ENCODE peak calls at places on chromosome 17, in four cellular contexts. V is AG08395, R is sciatic nerve, T is stomach. A is an unnamed sample.

GRCh38 chr17:45334701-45335677 is 18.2 kb upstream of the MAP3K14 start:
- DNase-seq in V (no peak), R (peak), T (no peak), A (no peak)

GRCh38 chr17:27991594-27991993 is 50.9 kb upstream of the NLK start:
- DNase-seq in V (no peak), R (no peak), T (no peak), A (no peak)

GRCh38 chr17:67800495-67800928 is 24.8 kb upstream of the BPTF start:
- DNase-seq in V (peak), R (peak), T (peak), A (peak)

GRCh38 chr17:78934681-78935418 is 9.7 kb upstream of the TIMP2 start:
- DNase-seq in V (no peak), R (no peak), T (no peak), A (no peak)

GRCh38 chr17:74197801-74198200 is 5.7 kb upstream of the RPL38 start:
- DNase-seq in V (no peak), R (no peak), T (no peak), A (no peak)

GRCh38 chr17:49987681-49988441 is 7.2 kb downstream of the DLX3 start:
- DNase-seq in V (peak), R (peak), T (no peak), A (no peak)

GRCh38 chr17:78746263-78746948 is 35.7 kb downstream of the CYTH1 start:
- DNase-seq in V (no peak), R (no peak), T (no peak), A (no peak)

GRCh38 chr17:4658478-4659305 is 17.2 kb upstream of the ALOX15 start:
- DNase-seq in V (no peak), R (no peak), T (no peak), A (no peak)

GRCh38 chr17:61431594-61432311 is 20.5 kb upstream of the TBX4 start:
- DNase-seq in V (no peak), R (no peak), T (no peak), A (no peak)

GRCh38 chr17:34566201-34566600 is 13.2 kb upstream of the TMEM132E start:
- DNase-seq in V (no peak), R (no peak), T (no peak), A (no peak)

GRCh38 chr17:9728005-9728404 is 63.4 kb downstream of the DHRS7C start:
- DNase-seq in V (no peak), R (no peak), T (no peak), A (no peak)

GRCh38 chr17:77527394-77527793 is 386.6 kb downstream of the SEC14L1 start:
- DNase-seq in V (no peak), R (peak), T (peak), A (no peak)

GRCh38 chr17:46795379-46795952 is 23.0 kb downstream of the WNT3 start:
- DNase-seq in V (no peak), R (no peak), T (no peak), A (no peak)

GRCh38 chr17:5819396-5819795 is 235.1 kb upstream of the NLRP1 start:
- DNase-seq in V (no peak), R (no peak), T (no peak), A (no peak)

GRCh38 chr17:27975146-27976011 is 67.1 kb upstream of the NLK start:
- DNase-seq in V (no peak), R (no peak), T (no peak), A (no peak)

GRCh38 chr17:49557204-49558024 is 18.3 kb upstream of the NXPH3 start:
- DNase-seq in V (peak), R (peak), T (peak), A (peak)

GRCh38 chr17:15965510-15965909 is 20.6 kb downstream of the ADORA2B start:
- DNase-seq in V (no peak), R (no peak), T (no peak), A (no peak)

GRCh38 chr17:64449545-64449944 is 630 bp downstream of the MILR1 start:
- DNase-seq in V (no peak), R (no peak), T (no peak), A (no peak)

GRCh38 chr17:56744721-56745120 is 89.0 kb downstream of the C17orf67 start:
- DNase-seq in V (no peak), R (no peak), T (no peak), A (no peak)

GRCh38 chr17:35683588-35683987 is 47.9 kb upstream of the RASL10B start:
- DNase-seq in V (no peak), R (no peak), T (no peak), A (no peak)

GRCh38 chr17:69581061-69581955 is 166.8 kb downstream of the MAP2K6 start:
- DNase-seq in V (no peak), R (no peak), T (no peak), A (no peak)

GRCh38 chr17:26773189-26774188 is 520.4 kb upstream of the WSB1 start:
- DNase-seq in V (no peak), R (no peak), T (no peak), A (no peak)

GRCh38 chr17:40791116-40791515 is 8.6 kb downstream of the KRT28 start:
- DNase-seq in V (no peak), R (no peak), T (no peak), A (no peak)

GRCh38 chr17:36578671-36579070 is 13.0 kb upstream of the DHRS11 start:
- DNase-seq in V (no peak), R (no peak), T (no peak), A (no peak)

GRCh38 chr17:48671697-48672171 is 45.6 kb upstream of the HOXB9 start:
- DNase-seq in V (peak), R (peak), T (peak), A (peak)

GRCh38 chr17:35900280-35900679 is 20.1 kb upstream of the CCL5 start:
- DNase-seq in V (no peak), R (no peak), T (no peak), A (no peak)

GRCh38 chr17:76725580-76726230 is 701 bp downstream of the JMJD6 start:
- DNase-seq in V (peak), R (peak), T (peak), A (peak)

GRCh38 chr17:31877911-31878702 is 19.1 kb upstream of the COPRS start:
- DNase-seq in V (no peak), R (no peak), T (no peak), A (no peak)

GRCh38 chr17:80647746-80648145 is 103.1 kb downstream of the RPTOR start:
- DNase-seq in V (peak), R (no peak), T (no peak), A (no peak)

GRCh38 chr17:38749222-38750043 is 1.3 kb upstream of the PCGF2 start:
- DNase-seq in V (peak), R (peak), T (peak), A (peak)

GRCh38 chr17:62674841-62675240 is 47.4 kb downstream of the MRC2 start:
- DNase-seq in V (no peak), R (peak), T (no peak), A (no peak)

GRCh38 chr17:61368832-61369468 is 30.7 kb upstream of the TBX2 start:
- DNase-seq in V (no peak), R (no peak), T (no peak), A (no peak)

GRCh38 chr17:18379246-18380146 is 1.9 kb downstream of the EVPLL start:
- DNase-seq in V (no peak), R (peak), T (no peak), A (no peak)

GRCh38 chr17:36550491-36551417 is 6.0 kb downstream of the GGNBP2 start:
- DNase-seq in V (no peak), R (no peak), T (no peak), A (no peak)

GRCh38 chr17:8954339-8954738 is 11.2 kb downstream of the PIK3R5 start:
- DNase-seq in V (no peak), R (peak), T (peak), A (peak)

GRCh38 chr17:7307686-7308624 is 527 bp downstream of the EIF5A start:
- DNase-seq in V (no peak), R (peak), T (peak), A (peak)

GRCh38 chr17:75795820-75796607 is 11.4 kb downstream of the UNK start:
- DNase-seq in V (no peak), R (peak), T (no peak), A (no peak)

A was measured in testis.